ENCODE peak calls at places on chromosomes 13 and 19, in six cellular contexts. One of them, this sample, is unnamed.

GRCh38 chr13:84609716-84610115 is 727.4 kb upstream of the SLITRK1 start:
- DNase-seq in epithelial cell of esophagus: peak
- DNase-seq in CD8-positive, alpha-beta T cell: no peak
- DNase-seq in WERI-Rb-1: no peak
- DNase-seq in pancreas: no peak
- DNase-seq in cardiac muscle cell: no peak
- DNase-seq in this sample: no peak

GRCh38 chr13:26186995-26187394 is 35.1 kb downstream of the RNF6 start:
- DNase-seq in epithelial cell of esophagus: no peak
- DNase-seq in CD8-positive, alpha-beta T cell: no peak
- DNase-seq in WERI-Rb-1: no peak
- DNase-seq in pancreas: no peak
- DNase-seq in cardiac muscle cell: no peak
- DNase-seq in this sample: no peak

GRCh38 chr13:20609145-20609544 is 42.2 kb downstream of the IFT88 start:
- DNase-seq in epithelial cell of esophagus: peak
- DNase-seq in CD8-positive, alpha-beta T cell: no peak
- DNase-seq in WERI-Rb-1: no peak
- DNase-seq in pancreas: no peak
- DNase-seq in cardiac muscle cell: no peak
- DNase-seq in this sample: no peak

GRCh38 chr13:33751151-33751550 is 66.8 kb upstream of the RFC3 start:
- DNase-seq in epithelial cell of esophagus: no peak
- DNase-seq in CD8-positive, alpha-beta T cell: no peak
- DNase-seq in WERI-Rb-1: no peak
- DNase-seq in pancreas: no peak
- DNase-seq in cardiac muscle cell: no peak
- DNase-seq in this sample: no peak

GRCh38 chr13:37194428-37194861 is 89.0 kb upstream of the CSNK1A1L start:
- DNase-seq in epithelial cell of esophagus: peak
- DNase-seq in CD8-positive, alpha-beta T cell: no peak
- DNase-seq in WERI-Rb-1: no peak
- DNase-seq in pancreas: no peak
- DNase-seq in cardiac muscle cell: no peak
- DNase-seq in this sample: no peak

GRCh38 chr13:61339054-61339621 is 76.5 kb downstream of the PCDH20 start:
- DNase-seq in epithelial cell of esophagus: peak
- DNase-seq in CD8-positive, alpha-beta T cell: no peak
- DNase-seq in WERI-Rb-1: no peak
- DNase-seq in pancreas: no peak
- DNase-seq in cardiac muscle cell: no peak
- DNase-seq in this sample: no peak

GRCh38 chr19:47498561-47498960 is 14.5 kb upstream of the KPTN start:
- DNase-seq in epithelial cell of esophagus: no peak
- DNase-seq in CD8-positive, alpha-beta T cell: no peak
- DNase-seq in WERI-Rb-1: no peak
- DNase-seq in pancreas: no peak
- DNase-seq in cardiac muscle cell: no peak
- DNase-seq in this sample: no peak

GRCh38 chr19:3075605-3076431 is 13.5 kb upstream of the TLE5 start:
- DNase-seq in epithelial cell of esophagus: peak
- DNase-seq in CD8-positive, alpha-beta T cell: peak
- DNase-seq in WERI-Rb-1: peak
- DNase-seq in pancreas: peak
- DNase-seq in cardiac muscle cell: peak
- DNase-seq in this sample: peak

GRCh38 chr13:97935071-97935470 is 18.4 kb upstream of the IPO5 start:
- DNase-seq in epithelial cell of esophagus: no peak
- DNase-seq in CD8-positive, alpha-beta T cell: no peak
- DNase-seq in WERI-Rb-1: no peak
- DNase-seq in pancreas: no peak
- DNase-seq in cardiac muscle cell: no peak
- DNase-seq in this sample: no peak

GRCh38 chr13:97934590-97934989 is 18.9 kb upstream of the IPO5 start:
- DNase-seq in epithelial cell of esophagus: no peak
- DNase-seq in CD8-positive, alpha-beta T cell: no peak
- DNase-seq in WERI-Rb-1: no peak
- DNase-seq in pancreas: no peak
- DNase-seq in cardiac muscle cell: peak
- DNase-seq in this sample: no peak

GRCh38 chr13:97944396-97945029 is 9.0 kb upstream of the IPO5 start:
- DNase-seq in epithelial cell of esophagus: peak
- DNase-seq in CD8-positive, alpha-beta T cell: no peak
- DNase-seq in WERI-Rb-1: no peak
- DNase-seq in pancreas: no peak
- DNase-seq in cardiac muscle cell: no peak
- DNase-seq in this sample: no peak

GRCh38 chr13:97933736-97934135 is 19.7 kb upstream of the IPO5 start:
- DNase-seq in epithelial cell of esophagus: no peak
- DNase-seq in CD8-positive, alpha-beta T cell: no peak
- DNase-seq in WERI-Rb-1: no peak
- DNase-seq in pancreas: no peak
- DNase-seq in cardiac muscle cell: no peak
- DNase-seq in this sample: no peak

GRCh38 chr13:97938701-97939475 is 14.6 kb upstream of the IPO5 start:
- DNase-seq in epithelial cell of esophagus: no peak
- DNase-seq in CD8-positive, alpha-beta T cell: no peak
- DNase-seq in WERI-Rb-1: no peak
- DNase-seq in pancreas: no peak
- DNase-seq in cardiac muscle cell: no peak
- DNase-seq in this sample: no peak
- TF ChIP-seq CTCF in epithelial cell of esophagus: no peak
- TF ChIP-seq CTCF in CD8-positive, alpha-beta T cell: no peak
- TF ChIP-seq CTCF in WERI-Rb-1: no peak
- TF ChIP-seq CTCF in pancreas: no peak
- TF ChIP-seq CTCF in cardiac muscle cell: no peak
- TF ChIP-seq CTCF in this sample: no peak

GRCh38 chr19:43847884-43848283 is 20.8 kb downstream of the ZNF283 start:
- DNase-seq in epithelial cell of esophagus: no peak
- DNase-seq in CD8-positive, alpha-beta T cell: no peak
- DNase-seq in WERI-Rb-1: no peak
- DNase-seq in pancreas: no peak
- DNase-seq in cardiac muscle cell: no peak
- DNase-seq in this sample: no peak

GRCh38 chr19:43848821-43849220 is 21.7 kb downstream of the ZNF283 start:
- DNase-seq in epithelial cell of esophagus: no peak
- DNase-seq in CD8-positive, alpha-beta T cell: no peak
- DNase-seq in WERI-Rb-1: no peak
- DNase-seq in pancreas: no peak
- DNase-seq in cardiac muscle cell: no peak
- DNase-seq in this sample: no peak

GRCh38 chr19:43841990-43842389 is 14.9 kb downstream of the ZNF283 start:
- DNase-seq in epithelial cell of esophagus: no peak
- DNase-seq in CD8-positive, alpha-beta T cell: no peak
- DNase-seq in WERI-Rb-1: no peak
- DNase-seq in pancreas: no peak
- DNase-seq in cardiac muscle cell: no peak
- DNase-seq in this sample: no peak

GRCh38 chr19:43847246-43847645 is 20.1 kb downstream of the ZNF283 start:
- DNase-seq in epithelial cell of esophagus: no peak
- DNase-seq in CD8-positive, alpha-beta T cell: no peak
- DNase-seq in WERI-Rb-1: no peak
- DNase-seq in pancreas: no peak
- DNase-seq in cardiac muscle cell: no peak
- DNase-seq in this sample: no peak
- TF ChIP-seq CTCF in epithelial cell of esophagus: no peak
- TF ChIP-seq CTCF in CD8-positive, alpha-beta T cell: no peak
- TF ChIP-seq CTCF in WERI-Rb-1: no peak
- TF ChIP-seq CTCF in pancreas: no peak
- TF ChIP-seq CTCF in cardiac muscle cell: no peak
- TF ChIP-seq CTCF in this sample: no peak

DNA sequence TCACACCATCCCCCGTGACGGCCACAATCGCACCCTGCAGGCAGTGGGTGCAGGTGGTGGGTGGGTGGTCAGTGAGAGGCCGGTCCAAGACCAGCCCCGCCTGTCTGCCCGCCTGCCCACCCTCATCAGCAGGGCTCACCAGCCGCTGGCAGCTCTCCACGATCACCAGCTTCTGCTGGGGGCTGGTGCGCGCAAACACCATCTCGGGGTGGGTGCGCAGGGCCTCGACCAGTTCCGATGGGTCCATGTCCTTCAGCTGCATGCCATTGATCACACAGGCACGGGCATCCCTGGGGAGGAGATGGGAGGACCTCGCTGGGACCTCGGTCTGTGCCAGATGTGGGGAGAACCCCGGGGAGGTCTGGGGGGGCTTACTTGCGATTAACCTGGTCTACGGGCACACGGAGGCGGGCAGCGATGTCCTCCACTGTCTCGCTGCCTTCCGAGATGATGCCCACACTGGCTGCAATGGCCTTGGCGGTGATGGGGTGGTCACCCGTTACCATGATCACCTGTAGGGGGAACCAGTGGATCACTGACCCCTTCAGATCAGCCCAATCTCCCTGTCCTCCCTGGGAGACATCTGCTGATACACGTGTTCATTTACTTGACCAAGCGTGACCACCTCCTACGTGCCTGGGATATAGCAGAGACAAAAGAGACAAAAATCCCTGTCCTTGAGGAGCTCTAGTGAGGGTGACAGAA is 8.0 kb downstream of the ATP4A start:
- DNase-seq in epithelial cell of esophagus: no peak
- DNase-seq in CD8-positive, alpha-beta T cell: no peak
- DNase-seq in WERI-Rb-1: peak
- DNase-seq in pancreas: no peak
- DNase-seq in cardiac muscle cell: peak
- DNase-seq in this sample: no peak
- TF ChIP-seq CTCF in epithelial cell of esophagus: no peak
- TF ChIP-seq CTCF in CD8-positive, alpha-beta T cell: no peak
- TF ChIP-seq CTCF in WERI-Rb-1: peak
- TF ChIP-seq CTCF in pancreas: no peak
- TF ChIP-seq CTCF in cardiac muscle cell: no peak
- TF ChIP-seq CTCF in this sample: peak

DNA sequence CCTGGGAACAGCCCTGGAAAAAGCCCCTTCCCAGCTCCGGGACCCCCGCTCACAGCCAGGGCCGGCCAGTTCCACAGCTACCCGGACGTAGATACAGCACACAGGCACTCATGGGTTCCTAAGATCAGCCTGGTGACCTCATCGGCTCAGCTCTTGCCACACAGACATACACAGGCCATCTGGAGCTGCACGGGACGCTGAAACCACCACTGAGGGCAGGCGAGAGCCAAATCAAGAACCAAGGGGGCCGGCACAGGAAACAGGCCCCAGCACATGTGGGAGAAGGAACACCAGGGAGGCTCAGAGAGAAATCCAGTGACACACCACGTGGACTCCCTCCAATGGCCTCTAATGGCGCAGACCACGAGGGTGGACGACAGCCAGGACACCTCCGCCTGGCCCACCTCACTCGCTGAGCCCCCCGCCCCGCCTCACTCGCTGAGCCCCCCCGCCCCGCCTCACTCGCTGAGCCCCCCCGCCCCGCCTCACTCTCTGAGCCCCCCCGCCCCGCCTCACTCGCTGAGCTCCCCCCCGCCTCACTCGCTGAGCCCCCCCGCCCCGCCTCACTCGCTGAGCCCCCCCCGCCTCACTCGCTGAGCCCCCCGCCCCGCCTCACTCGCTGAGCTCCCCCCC is 69.7 kb upstream of the C13orf46 start:
- DNase-seq in epithelial cell of esophagus: no peak
- DNase-seq in CD8-positive, alpha-beta T cell: no peak
- DNase-seq in WERI-Rb-1: peak
- DNase-seq in pancreas: no peak
- DNase-seq in cardiac muscle cell: no peak
- DNase-seq in this sample: no peak
- TF ChIP-seq CTCF in epithelial cell of esophagus: no peak
- TF ChIP-seq CTCF in CD8-positive, alpha-beta T cell: no peak
- TF ChIP-seq CTCF in WERI-Rb-1: peak
- TF ChIP-seq CTCF in pancreas: no peak
- TF ChIP-seq CTCF in cardiac muscle cell: peak
- TF ChIP-seq CTCF in this sample: no peak

DNA sequence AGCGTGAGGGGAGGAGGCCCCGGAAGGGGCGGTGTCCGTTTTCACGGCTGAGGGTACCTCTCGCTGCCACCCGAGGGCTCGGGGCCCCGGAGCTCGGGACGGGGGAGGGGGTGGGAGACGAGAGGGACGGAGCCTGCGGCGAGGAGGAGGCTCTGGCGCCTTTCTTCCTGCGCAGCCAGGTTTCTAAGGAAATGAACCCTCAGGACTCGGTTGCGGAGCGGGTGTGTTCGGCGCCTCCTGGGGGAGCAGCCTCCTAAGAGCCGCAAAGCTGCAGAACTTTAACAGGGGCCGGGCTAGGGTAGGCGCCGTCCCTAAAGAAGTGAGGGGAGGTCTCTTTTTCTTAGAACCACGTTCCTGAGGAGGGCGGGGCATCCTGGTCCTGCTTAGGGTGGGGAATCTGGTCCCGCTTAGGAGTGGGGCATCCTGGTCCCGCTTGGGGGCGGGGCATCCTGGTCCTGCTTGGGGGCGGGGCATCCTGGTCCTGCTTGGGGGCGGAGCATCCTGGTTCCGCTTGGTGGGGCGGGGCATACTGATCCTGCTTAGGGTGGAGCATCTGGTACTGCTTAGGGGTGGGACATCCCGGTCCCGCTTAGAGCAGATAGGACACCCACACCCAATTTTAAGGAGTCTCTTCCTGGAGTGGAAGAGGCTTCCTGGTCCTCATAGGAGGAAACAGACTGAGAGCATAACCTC is 6.2 kb downstream of the SYT5 start:
- DNase-seq in epithelial cell of esophagus: peak
- DNase-seq in CD8-positive, alpha-beta T cell: no peak
- DNase-seq in WERI-Rb-1: peak
- DNase-seq in pancreas: no peak
- DNase-seq in cardiac muscle cell: peak
- DNase-seq in this sample: peak
- TF ChIP-seq CTCF in epithelial cell of esophagus: peak
- TF ChIP-seq CTCF in CD8-positive, alpha-beta T cell: no peak
- TF ChIP-seq CTCF in WERI-Rb-1: no peak
- TF ChIP-seq CTCF in pancreas: no peak
- TF ChIP-seq CTCF in cardiac muscle cell: no peak
- TF ChIP-seq CTCF in this sample: no peak

GRCh38 chr13:30453727-30454126 is 12.0 kb downstream of the HMGB1 start:
- DNase-seq in epithelial cell of esophagus: peak
- DNase-seq in CD8-positive, alpha-beta T cell: no peak
- DNase-seq in WERI-Rb-1: no peak
- DNase-seq in pancreas: no peak
- DNase-seq in cardiac muscle cell: no peak
- DNase-seq in this sample: no peak
- TF ChIP-seq CTCF in epithelial cell of esophagus: peak
- TF ChIP-seq CTCF in CD8-positive, alpha-beta T cell: no peak
- TF ChIP-seq CTCF in WERI-Rb-1: no peak
- TF ChIP-seq CTCF in pancreas: no peak
- TF ChIP-seq CTCF in cardiac muscle cell: peak
- TF ChIP-seq CTCF in this sample: peak

GRCh38 chr19:1104452-1105216 is 840 bp downstream of the GPX4 start:
- DNase-seq in epithelial cell of esophagus: peak
- DNase-seq in CD8-positive, alpha-beta T cell: peak
- DNase-seq in WERI-Rb-1: peak
- DNase-seq in pancreas: peak
- DNase-seq in cardiac muscle cell: peak
- DNase-seq in this sample: peak
- TF ChIP-seq CTCF in epithelial cell of esophagus: no peak
- TF ChIP-seq CTCF in CD8-positive, alpha-beta T cell: no peak
- TF ChIP-seq CTCF in WERI-Rb-1: no peak
- TF ChIP-seq CTCF in pancreas: no peak
- TF ChIP-seq CTCF in cardiac muscle cell: no peak
- TF ChIP-seq CTCF in this sample: no peak